ENCODE peak calls at places on chromosomes 4 and X, in eight cellular contexts. W, K, M, F, Y, C, P and E are unnamed samples.

GRCh38 chr4:187188118-187188517 is 464.5 kb upstream of the FAT1 start:
- DNase-seq in W (no peak), K (no peak), M (no peak), F (no peak), Y (no peak), C (no peak), P (no peak), E (no peak)

GRCh38 chr4:112213091-112213490 is 18.5 kb upstream of the AP1AR start:
- DNase-seq in W (no peak), K (no peak), M (no peak), F (no peak), Y (no peak), C (no peak), P (no peak), E (peak; percentile 30)

GRCh38 chr4:140789752-140790151 is 33.6 kb upstream of the TBC1D9 start:
- DNase-seq in W (no peak), K (no peak), M (no peak), F (peak; percentile 98), Y (no peak), C (no peak), P (no peak), E (no peak)

GRCh38 chrX:101057095-101057714 is 5.3 kb upstream of the TRMT2B start:
- DNase-seq in W (peak; percentile 50), K (peak; percentile 35), M (no peak), F (peak; percentile 74), Y (no peak), C (no peak), P (no peak), E (no peak)

GRCh38 chr4:36187723-36188333 is 56.5 kb downstream of the ARAP2 start:
- DNase-seq in W (peak; percentile 16), K (peak; percentile 52), M (no peak), F (peak; percentile 16), Y (no peak), C (peak; percentile 20), P (no peak), E (no peak)

GRCh38 chr4:112185740-112186670 is 40.8 kb downstream of the FAM241A start:
- DNase-seq in W (no peak), K (no peak), M (no peak), F (peak; percentile 18), Y (no peak), C (no peak), P (no peak), E (no peak)

GRCh38 chr4:14841801-14842748 is 160.2 kb upstream of the CPEB2 start:
- DNase-seq in W (no peak), K (no peak), M (no peak), F (peak; percentile 79), Y (no peak), C (peak; percentile 13), P (no peak), E (peak; percentile 95)

GRCh38 chr4:113328514-113328913 is 279.1 kb downstream of the ANK2 start:
- DNase-seq in W (no peak), K (peak; percentile 7), M (no peak), F (peak; percentile 15), Y (no peak), C (peak; percentile 13), P (no peak), E (no peak)

GRCh38 chr4:165621983-165622382 is 243.2 kb downstream of the CPE start:
- DNase-seq in W (peak; percentile 20), K (peak; percentile 6), M (no peak), F (peak; percentile 90), Y (no peak), C (no peak), P (no peak), E (no peak)

GRCh38 chr4:125456075-125456474 is 141.3 kb downstream of the FAT4 start:
- DNase-seq in W (no peak), K (no peak), M (no peak), F (no peak), Y (no peak), C (no peak), P (no peak), E (no peak)

GRCh38 chr4:153773236-153773690 is 13.4 kb upstream of the RNF175 start:
- DNase-seq in W (no peak), K (no peak), M (no peak), F (no peak), Y (no peak), C (no peak), P (no peak), E (no peak)

GRCh38 chr4:139807483-139807882 is 141.9 kb downstream of the MGST2 start:
- DNase-seq in W (no peak), K (no peak), M (no peak), F (no peak), Y (no peak), C (no peak), P (no peak), E (no peak)

GRCh38 chr4:151407466-151408379 is 1.3 kb upstream of the FHIP1A start:
- DNase-seq in W (peak; percentile 16), K (peak; percentile 67), M (no peak), F (no peak), Y (peak; percentile 55), C (no peak), P (peak; percentile 45), E (no peak)

GRCh38 chrX:125826080-125826479 is 340.0 kb downstream of the DCAF12L2 start:
- DNase-seq in W (no peak), K (no peak), M (no peak), F (no peak), Y (no peak), C (no peak), P (no peak), E (no peak)

GRCh38 chrX:153505361-153505760 is 10.6 kb downstream of the BGN start:
- DNase-seq in W (no peak), K (no peak), M (no peak), F (no peak), Y (no peak), C (no peak), P (no peak), E (no peak)

GRCh38 chrX:444305-444704 is 57.6 kb upstream of the PPP2R3B start:
- DNase-seq in W (no peak), K (peak; percentile 24), M (no peak), F (no peak), Y (no peak), C (no peak), P (no peak), E (peak; percentile 59)

GRCh38 chr4:138958519-138958918 is 57.1 kb upstream of the NOCT start:
- DNase-seq in W (no peak), K (no peak), M (no peak), F (no peak), Y (no peak), C (no peak), P (no peak), E (no peak)

GRCh38 chrX:43693602-43694406 is 37.7 kb downstream of the MAOA start:
- DNase-seq in W (no peak), K (no peak), M (no peak), F (peak; percentile 47), Y (no peak), C (peak; percentile 58), P (no peak), E (peak; percentile 13)

GRCh38 chrX:118257781-118258180 is 88.1 kb upstream of the WDR44 start:
- DNase-seq in W (no peak), K (no peak), M (no peak), F (no peak), Y (no peak), C (no peak), P (no peak), E (no peak)

GRCh38 chrX:119871599-119872395 is at the start of the genes NDUFA1 and RNF113A:
- DNase-seq in W (peak; percentile 68), K (peak; percentile 96), M (peak; percentile 62), F (peak; percentile 71), Y (peak; percentile 86), C (peak; percentile 92), P (peak; percentile 84), E (peak; percentile 82)

GRCh38 chr4:112515278-112516075 is 503 bp downstream of the NEUROG2 start:
- DNase-seq in W (peak; percentile 17), K (peak; percentile 51), M (no peak), F (no peak), Y (peak; percentile 73), C (peak; percentile 27), P (peak; percentile 37), E (peak; percentile 66)

GRCh38 chr4:89303177-89303576 is 4.4 kb downstream of the GPRIN3 start:
- DNase-seq in W (no peak), K (peak; percentile 98), M (no peak), F (no peak), Y (peak; percentile 65), C (peak; percentile 91), P (no peak), E (no peak)

GRCh38 chr4:3406431-3406830 is 35.3 kb upstream of the HGFAC start:
- DNase-seq in W (no peak), K (no peak), M (no peak), F (no peak), Y (no peak), C (no peak), P (peak; percentile 9), E (no peak)

GRCh38 chr4:20552004-20552403 is 148.3 kb upstream of the PACRGL start:
- DNase-seq in W (no peak), K (no peak), M (no peak), F (no peak), Y (no peak), C (no peak), P (no peak), E (no peak)

GRCh38 chrX:138157850-138158249 is 553.7 kb downstream of the FGF13 start:
- DNase-seq in W (no peak), K (no peak), M (no peak), F (no peak), Y (no peak), C (no peak), P (no peak), E (no peak)

GRCh38 chrX:71679575-71680207 is 12.3 kb downstream of the LOC101059915 start:
- DNase-seq in W (no peak), K (no peak), M (no peak), F (no peak), Y (no peak), C (no peak), P (no peak), E (no peak)

GRCh38 chr4:138555584-138555983 is 313.4 kb upstream of the SLC7A11 start:
- DNase-seq in W (no peak), K (peak; percentile 22), M (no peak), F (peak; percentile 26), Y (no peak), C (peak; percentile 52), P (no peak), E (no peak)

GRCh38 chr4:8580321-8581093 is at the start of gene GPR78:
- DNase-seq in W (peak; percentile 38), K (peak; percentile 42), M (no peak), F (peak; percentile 9), Y (peak; percentile 50), C (peak; percentile 33), P (no peak), E (peak; percentile 56)

GRCh38 chrX:141969706-141970105 is 66.0 kb downstream of the MAGEC1 start:
- DNase-seq in W (no peak), K (no peak), M (no peak), F (no peak), Y (no peak), C (no peak), P (no peak), E (no peak)

GRCh38 chr4:183157215-183157614 is 58.2 kb downstream of the WWC2 start:
- DNase-seq in W (no peak), K (no peak), M (no peak), F (no peak), Y (no peak), C (no peak), P (no peak), E (no peak)